ENCODE peak calls at places on chromosomes 1 and 21, in eight cellular contexts. E, P, N, I, X, O, D and U are unnamed samples.

GRCh38 chr1:203781962-203782361 is 13.5 kb upstream of the ZBED6 start:
- DNase-seq in E (no peak), P (no peak), N (no peak), I (no peak), X (no peak), O (no peak), D (no peak), U (no peak)

GRCh38 chr1:242467556-242468145 is 56.8 kb downstream of the PLD5 start:
- DNase-seq in E (peak; percentile 29), P (peak; percentile 64), N (no peak), I (no peak), X (peak; percentile 68), O (no peak), D (no peak), U (no peak)

GRCh38 chr1:60088620-60089155 is 15.1 kb upstream of the C1orf87 start:
- DNase-seq in E (no peak), P (no peak), N (no peak), I (no peak), X (no peak), O (no peak), D (no peak), U (no peak)

GRCh38 chr1:108505766-108506075 is 54.2 kb upstream of the EEIG2 start:
- DNase-seq in E (no peak), P (no peak), N (no peak), I (no peak), X (no peak), O (no peak), D (no peak), U (no peak)

GRCh38 chr1:201883786-201884185 is 4.9 kb upstream of the SHISA4 start:
- DNase-seq in E (peak; percentile 42), P (no peak), N (peak; percentile 42), I (no peak), X (no peak), O (no peak), D (no peak), U (peak; percentile 32)

GRCh38 chr1:170296642-170297041 is 150.9 kb downstream of the NTMT2 start:
- DNase-seq in E (no peak), P (no peak), N (no peak), I (no peak), X (no peak), O (no peak), D (no peak), U (no peak)

GRCh38 chr1:64473367-64473766 is 3.4 kb downstream of the CACHD1 start:
- DNase-seq in E (no peak), P (no peak), N (no peak), I (no peak), X (no peak), O (no peak), D (no peak), U (no peak)

GRCh38 chr1:178690496-178690895 is 34.5 kb upstream of the RALGPS2 start:
- DNase-seq in E (no peak), P (no peak), N (no peak), I (no peak), X (no peak), O (no peak), D (no peak), U (no peak)

GRCh38 chr1:243732627-243733026 is 117.4 kb downstream of the AKT3 start:
- DNase-seq in E (no peak), P (no peak), N (no peak), I (no peak), X (no peak), O (no peak), D (no peak), U (no peak)

GRCh38 chr1:67682659-67683197 is 2.3 kb upstream of the GADD45A start:
- DNase-seq in E (peak; percentile 58), P (no peak), N (no peak), I (peak; percentile 85), X (no peak), O (no peak), D (peak; percentile 49), U (peak; percentile 49)

GRCh38 chr1:116453906-116454305 is 80.9 kb downstream of the ATP1A1 start:
- DNase-seq in E (no peak), P (no peak), N (no peak), I (no peak), X (no peak), O (no peak), D (no peak), U (no peak)

GRCh38 chr1:214259353-214259982 is 21.5 kb upstream of the SMYD2 start:
- DNase-seq in E (no peak), P (no peak), N (no peak), I (no peak), X (no peak), O (no peak), D (no peak), U (no peak)

GRCh38 chr1:30322859-30323257 is 400.5 kb downstream of the MATN1 start:
- DNase-seq in E (no peak), P (no peak), N (peak; percentile 27), I (no peak), X (no peak), O (no peak), D (no peak), U (no peak)
- TF ChIP-seq CTCF in E (peak; percentile 30), P (no peak), N (no peak), I (peak; percentile 3), X (no peak), O (no peak), D (no peak), U (no peak)

GRCh38 chr1:37175666-37176215 is 141.4 kb upstream of the GRIK3 start:
- DNase-seq in E (no peak), P (no peak), N (no peak), I (no peak), X (no peak), O (no peak), D (no peak), U (no peak)

GRCh38 chr1:37174876-37175275 is 140.6 kb upstream of the GRIK3 start:
- DNase-seq in E (no peak), P (no peak), N (no peak), I (no peak), X (no peak), O (no peak), D (no peak), U (no peak)

GRCh38 chr1:37176269-37176668 is 142.0 kb upstream of the GRIK3 start:
- DNase-seq in E (no peak), P (no peak), N (no peak), I (no peak), X (no peak), O (no peak), D (no peak), U (no peak)

GRCh38 chr1:37171651-37172050 is 137.3 kb upstream of the GRIK3 start:
- DNase-seq in E (no peak), P (no peak), N (peak; percentile 21), I (no peak), X (no peak), O (no peak), D (no peak), U (no peak)

DNA sequence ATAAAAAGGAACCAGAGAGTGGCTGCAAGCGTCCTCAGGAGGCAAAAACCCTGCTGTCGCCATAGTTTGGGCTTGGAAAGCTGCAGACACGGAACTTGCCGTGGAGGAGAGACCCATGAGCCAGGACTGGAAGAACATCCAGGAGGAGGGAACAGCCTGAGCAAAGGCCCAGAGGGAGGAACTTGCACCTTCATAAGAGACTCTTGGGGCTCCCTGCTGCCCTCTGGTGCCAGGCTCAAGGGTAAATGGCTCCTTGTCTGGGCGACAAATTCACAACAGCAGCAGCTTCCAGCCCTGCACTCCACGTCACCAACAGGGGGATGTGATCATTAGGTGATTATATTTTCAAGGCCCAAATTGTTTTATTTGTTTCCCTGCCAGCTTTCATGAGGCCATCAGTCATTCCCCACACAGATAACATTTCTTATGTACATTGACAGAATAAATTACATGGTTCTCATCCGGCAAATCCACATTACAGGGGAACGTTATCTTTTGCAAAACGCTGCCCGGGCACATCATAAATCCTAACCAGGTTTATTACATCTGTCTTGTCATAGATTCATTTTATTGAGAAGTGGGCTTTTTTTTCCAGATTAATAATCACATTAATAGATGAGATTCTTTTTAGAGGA is 143.0 kb upstream of the GRIK3 start:
- DNase-seq in E (peak; percentile 25), P (no peak), N (no peak), I (no peak), X (peak; percentile 67), O (no peak), D (no peak), U (no peak)
- TF ChIP-seq CTCF in E (peak; percentile 58), P (no peak), N (no peak), I (peak; percentile 30), X (peak; percentile 34), O (peak; percentile 10), D (peak; percentile 24), U (no peak)

GRCh38 chr1:239819075-239819474 is 272.6 kb upstream of the FMN2 start:
- DNase-seq in E (no peak), P (no peak), N (no peak), I (no peak), X (no peak), O (no peak), D (no peak), U (no peak)
- TF ChIP-seq CTCF in E (no peak), P (no peak), N (no peak), I (no peak), X (no peak), O (peak; percentile 8), D (no peak), U (no peak)

GRCh38 chr1:14118691-14119485 is 418.9 kb downstream of the PRDM2 start:
- DNase-seq in E (no peak), P (no peak), N (no peak), I (no peak), X (no peak), O (no peak), D (no peak), U (no peak)
- TF ChIP-seq CTCF in E (no peak), P (no peak), N (no peak), I (no peak), X (no peak), O (no peak), D (no peak), U (no peak)

GRCh38 chr1:181152892-181153633 is 64.6 kb downstream of the IER5 start:
- DNase-seq in E (no peak), P (peak; percentile 60), N (peak; percentile 76), I (no peak), X (peak; percentile 68), O (no peak), D (peak; percentile 78), U (no peak)
- TF ChIP-seq CTCF in E (peak; percentile 43), P (peak; percentile 31), N (peak; percentile 56), I (peak; percentile 43), X (no peak), O (no peak), D (peak; percentile 53), U (peak; percentile 33)

GRCh38 chr21:37565530-37566223 is 199.1 kb downstream of the DYRK1A start:
- DNase-seq in E (peak; percentile 90), P (no peak), N (no peak), I (peak; percentile 16), X (no peak), O (no peak), D (no peak), U (peak; percentile 36)

GRCh38 chr21:37563641-37564340 is 197.2 kb downstream of the DYRK1A start:
- DNase-seq in E (no peak), P (peak; percentile 81), N (peak; percentile 90), I (peak; percentile 58), X (peak; percentile 95), O (peak; percentile 72), D (peak; percentile 85), U (peak; percentile 72)

GRCh38 chr21:37564924-37565529 is 198.5 kb downstream of the DYRK1A start:
- DNase-seq in E (peak; percentile 34), P (no peak), N (no peak), I (no peak), X (no peak), O (peak; percentile 10), D (no peak), U (no peak)

GRCh38 chr21:37562920-37563640 is 196.5 kb downstream of the DYRK1A start:
- DNase-seq in E (no peak), P (peak; percentile 21), N (no peak), I (no peak), X (peak; percentile 49), O (no peak), D (no peak), U (no peak)

GRCh38 chr21:37564341-37564923 is 197.9 kb downstream of the DYRK1A start:
- DNase-seq in E (peak; percentile 60), P (peak; percentile 55), N (peak; percentile 78), I (peak; percentile 88), X (peak; percentile 80), O (peak; percentile 94), D (peak; percentile 92), U (peak; percentile 62)
- TF ChIP-seq CTCF in E (peak; percentile 31), P (no peak), N (no peak), I (peak; percentile 14), X (no peak), O (no peak), D (no peak), U (no peak)